ENCODE peak calls at places on chromosomes 13 and 19, in ten cellular contexts. U, L, Y, C, R, Q, M, D, I and W are unnamed samples.

GRCh38 chr19:28543244-28543776 is 669.6 kb downstream of the UQCRFS1 start:
- DNase-seq in U (peak), L (no peak), Y (no peak), C (no peak), R (no peak), Q (no peak), M (no peak), D (no peak), I (no peak), W (no peak)

GRCh38 chr13:41356788-41357187 is 45.7 kb downstream of the NAA16 start:
- DNase-seq in U (no peak), L (no peak), Y (no peak), C (peak), R (no peak), Q (no peak), M (no peak), D (no peak), I (no peak), W (no peak)

GRCh38 chr19:39566064-39566463 is 26.1 kb upstream of the EID2 start:
- DNase-seq in U (no peak), L (no peak), Y (no peak), C (no peak), R (no peak), Q (no peak), M (no peak), D (peak), I (no peak), W (no peak)

GRCh38 chr19:8697671-8698432 is 743 bp downstream of the ACTL9 start:
- DNase-seq in U (no peak), L (no peak), Y (no peak), C (no peak), R (no peak), Q (peak), M (no peak), D (no peak), I (no peak), W (no peak)

GRCh38 chr19:38417544-38418506 is 8.2 kb downstream of the RASGRP4 start:
- DNase-seq in U (no peak), L (no peak), Y (peak), C (peak), R (peak), Q (no peak), M (peak), D (peak), I (peak), W (no peak)

GRCh38 chr13:107231941-107232340 is 664.0 kb upstream of the ARGLU1 start:
- DNase-seq in U (no peak), L (no peak), Y (peak), C (no peak), R (no peak), Q (no peak), M (no peak), D (no peak), I (no peak), W (no peak)

GRCh38 chr13:91142572-91142971 is 204.9 kb upstream of the MIR17HG start:
- DNase-seq in U (no peak), L (no peak), Y (peak), C (no peak), R (no peak), Q (no peak), M (no peak), D (no peak), I (peak), W (no peak)

GRCh38 chr19:17020823-17021222 is 5.8 kb downstream of the CPAMD8 start:
- DNase-seq in U (peak), L (no peak), Y (no peak), C (no peak), R (no peak), Q (no peak), M (no peak), D (no peak), I (no peak), W (no peak)

GRCh38 chr19:17097593-17098126 is 22.1 kb downstream of the MYO9B start:
- DNase-seq in U (no peak), L (no peak), Y (no peak), C (no peak), R (no peak), Q (no peak), M (no peak), D (peak), I (peak), W (no peak)

GRCh38 chr19:47381653-47382279 is 32.7 kb downstream of the DHX34 start:
- DNase-seq in U (peak), L (no peak), Y (no peak), C (peak), R (no peak), Q (no peak), M (no peak), D (no peak), I (no peak), W (no peak)

GRCh38 chr19:42683917-42684513 is 56.3 kb downstream of the PSG3 start:
- DNase-seq in U (peak), L (no peak), Y (no peak), C (no peak), R (no peak), Q (no peak), M (no peak), D (peak), I (peak), W (no peak)

GRCh38 chr19:3982701-3983541 is 2.3 kb downstream of the EEF2 start:
- DNase-seq in U (peak), L (no peak), Y (no peak), C (no peak), R (no peak), Q (no peak), M (peak), D (no peak), I (no peak), W (no peak)

GRCh38 chr13:113875829-113876228 is 12.0 kb upstream of the GAS6 start:
- DNase-seq in U (no peak), L (no peak), Y (no peak), C (peak), R (no peak), Q (no peak), M (no peak), D (no peak), I (no peak), W (no peak)

GRCh38 chr19:13001502-13002388 is 6.5 kb downstream of the NFIX start:
- DNase-seq in U (no peak), L (peak), Y (no peak), C (no peak), R (no peak), Q (no peak), M (peak), D (no peak), I (no peak), W (peak)

GRCh38 chr13:30805603-30806011 is 70.3 kb downstream of the ALOX5AP start:
- DNase-seq in U (no peak), L (peak), Y (no peak), C (no peak), R (no peak), Q (no peak), M (no peak), D (peak), I (peak), W (no peak)